ENCODE peak calls at places on chromosomes 5 and 9, in six cellular contexts. W, M, I, N, F and L are unnamed samples.
A peak's percentile ranks its signal among the peaks of the same experiment; 100 is the strongest.

GRCh38 chr9:90038778-90039177 is 434.0 kb downstream of the GADD45G start:
- DNase-seq in N (peak; percentile 41), W (no peak), F (no peak), M (no peak), I (no peak), L (peak; percentile 40)

GRCh38 chr9:98796364-98797101 is at the start of gene ANKS6:
- DNase-seq in N (peak; percentile 95), M (peak; percentile 68), I (peak; percentile 83), F (peak; percentile 66), W (peak; percentile 65), L (peak; percentile 85)

GRCh38 chr5:74762599-74762998 is 4.3 kb downstream of the GFM2 start:
- DNase-seq in M (peak; percentile 47), F (peak; percentile 83), W (peak; percentile 83), I (no peak), N (no peak), L (no peak)

GRCh38 chr5:95644351-95645042 is 2.1 kb upstream of the RFESD start:
- DNase-seq in I (peak; percentile 60), W (peak; percentile 65), M (peak; percentile 71), N (peak; percentile 48), F (peak; percentile 21), L (peak; percentile 23)

GRCh38 chr5:178624626-178625546 is 2.0 kb downstream of the CLK4 start:
- DNase-seq in I (no peak), W (peak; percentile 21), M (peak; percentile 39), F (no peak), N (no peak), L (no peak)

GRCh38 chr5:150615141-150615699 is 25.2 kb upstream of the SYNPO start:
- DNase-seq in M (no peak), F (no peak), N (no peak), W (peak; percentile 64), I (no peak), L (no peak)

GRCh38 chr9:87529666-87530065 is 32.0 kb downstream of the DAPK1 start:
- DNase-seq in N (no peak), M (no peak), F (peak; percentile 39), W (no peak), I (peak; percentile 43), L (no peak)

GRCh38 chr5:150318613-150319483 is 16.1 kb upstream of the ARSI start:
- DNase-seq in W (no peak), I (no peak), F (peak; percentile 41), N (no peak), M (peak; percentile 50), L (no peak)

GRCh38 chr5:53679261-53679660 is 118.8 kb downstream of the NDUFS4 start:
- DNase-seq in N (no peak), W (peak; percentile 49), I (no peak), F (peak; percentile 42), M (peak; percentile 5), L (no peak)

GRCh38 chr5:170332058-170332457 is 34.5 kb upstream of the LCP2 start:
- DNase-seq in M (no peak), I (no peak), W (no peak), N (no peak), F (no peak), L (no peak)

GRCh38 chr5:78627175-78627574 is 21.4 kb downstream of the LHFPL2 start:
- DNase-seq in W (no peak), I (no peak), F (no peak), M (no peak), N (no peak), L (no peak)

GRCh38 chr9:91302831-91303230 is 58.9 kb downstream of the AUH start:
- DNase-seq in F (peak; percentile 32), N (no peak), W (peak; percentile 93), M (peak; percentile 76), I (no peak), L (no peak)

GRCh38 chr9:128845186-128845931 is 15.8 kb upstream of the SPOUT1 start:
- DNase-seq in N (no peak), W (no peak), I (peak; percentile 62), F (peak; percentile 100), M (peak; percentile 6), L (no peak)

GRCh38 chr5:125326114-125326513 is 579.7 kb upstream of the ZNF608 start:
- DNase-seq in M (peak; percentile 82), F (no peak), I (no peak), N (no peak), W (peak; percentile 88), L (no peak)

GRCh38 chr5:90530736-90531487 is 1.5 kb upstream of the LYSMD3 start:
- DNase-seq in I (no peak), N (no peak), M (no peak), F (no peak), W (no peak), L (no peak)

DNA sequence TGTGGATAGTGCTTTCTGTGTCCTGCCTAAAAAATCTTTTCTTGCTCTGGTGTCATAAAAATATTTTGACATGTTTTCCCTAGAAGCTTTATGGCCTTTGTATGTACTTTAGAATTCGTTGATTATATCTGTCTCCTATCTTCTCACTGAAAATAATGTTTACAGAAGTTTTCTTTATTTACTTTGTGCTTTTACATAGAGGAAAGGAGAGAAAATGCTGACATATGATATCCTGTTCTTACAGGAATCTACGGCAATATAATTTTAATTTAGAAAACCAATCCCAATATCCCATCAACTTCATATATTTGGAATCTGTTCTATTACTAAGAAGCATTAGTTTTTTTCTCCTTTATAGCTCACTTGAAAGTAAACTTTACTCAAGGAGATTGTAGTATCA is 112.0 kb upstream of the EFNA5 start:
- DNase-seq in W (no peak), N (no peak), M (no peak), F (no peak), I (no peak), L (no peak)
- H3K14ac ChIP-seq in W (no peak overlapping the region), N (no peak overlapping the region), M (no peak overlapping the region), F (no peak overlapping the region), I (no peak overlapping the region), L (no peak overlapping the region)

DNA sequence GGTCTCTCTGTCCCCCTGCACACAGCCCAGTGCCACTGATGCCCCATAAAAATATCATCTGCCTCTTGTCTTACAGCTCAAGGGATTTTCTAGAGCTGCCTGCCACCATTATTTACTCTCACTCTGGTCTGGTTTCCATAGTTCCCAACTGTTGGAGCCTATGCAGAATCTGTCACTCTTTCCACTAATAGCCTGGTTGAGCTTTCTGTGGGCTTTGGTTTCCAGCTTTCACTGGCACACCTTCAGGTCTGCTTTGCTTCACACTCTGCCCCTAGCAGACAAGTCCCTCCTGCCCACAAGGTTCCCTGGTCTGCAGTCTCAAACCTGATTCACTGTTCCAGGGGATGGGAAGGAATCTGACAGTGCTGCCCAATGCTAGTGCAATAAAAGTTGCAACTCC is 103.0 kb upstream of the FTMT start:
- DNase-seq in I (no peak), W (no peak), M (peak; percentile 4), F (no peak), N (no peak), L (no peak)
- H2BK120ac ChIP-seq in I (no peak overlapping the region), W (no peak overlapping the region), M (no peak overlapping the region), F (no peak overlapping the region), N (no peak overlapping the region), L (no peak overlapping the region)

GRCh38 chr5:94433393-94434149 is 184.8 kb downstream of the KIAA0825 start:
- DNase-seq in N (no peak), W (peak; percentile 64), M (peak; percentile 81), I (no peak), F (peak; percentile 34), L (no peak)
- H3K14ac ChIP-seq in N (no peak overlapping the region), W (no peak overlapping the region), M (no peak overlapping the region), I (no peak overlapping the region), F (no peak overlapping the region), L (no peak overlapping the region)

GRCh38 chr5:116856271-116856670 is 281.6 kb upstream of the SEMA6A start:
- DNase-seq in F (no peak), I (no peak), N (no peak), M (no peak), W (no peak), L (no peak)

GRCh38 chr5:116859666-116860320 is 285.2 kb upstream of the SEMA6A start:
- DNase-seq in F (no peak), M (peak; percentile 77), N (no peak), I (no peak), W (no peak), L (no peak)

GRCh38 chr5:116861097-116861496 is 286.5 kb upstream of the SEMA6A start:
- DNase-seq in I (no peak), F (no peak), M (no peak), N (no peak), W (no peak), L (no peak)

GRCh38 chr5:116861662-116862061 is 287.0 kb upstream of the SEMA6A start:
- DNase-seq in M (peak; percentile 39), I (no peak), W (no peak), N (no peak), F (no peak), L (no peak)

GRCh38 chr5:116858705-116859333 is 284.2 kb upstream of the SEMA6A start:
- DNase-seq in W (no peak), M (peak; percentile 8), F (no peak), I (no peak), N (no peak), L (no peak)
- H2BK120ac ChIP-seq in W (no peak overlapping the region), M (no peak overlapping the region), F (peak overlapping the region; percentile 97), I (no peak overlapping the region), N (peak overlapping the region; percentile 16), L (no peak overlapping the region)

DNA sequence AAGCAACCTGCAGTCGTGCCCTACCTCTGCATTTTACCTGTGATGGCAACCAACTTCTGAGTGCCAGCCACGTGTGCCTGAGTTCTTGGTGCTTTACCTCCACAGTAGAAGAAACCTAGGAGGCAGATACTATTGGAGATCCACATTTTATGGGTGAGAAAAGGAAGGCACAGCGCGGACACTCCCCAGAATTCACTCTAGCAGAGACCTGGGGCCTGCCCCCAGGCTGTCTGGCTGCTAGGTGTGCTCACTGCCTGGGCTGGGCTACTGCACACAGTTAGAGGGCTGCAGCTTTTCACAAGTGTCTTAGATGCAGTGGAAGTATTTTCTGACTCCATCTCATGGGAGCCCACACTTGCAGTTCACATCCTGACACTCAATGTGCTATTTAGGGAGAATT is 598.8 kb upstream of the ADAMTS16 start:
- DNase-seq in I (no peak), W (no peak), M (no peak), N (no peak), F (no peak), L (no peak)
- H3K14ac ChIP-seq in I (no peak overlapping the region), W (no peak overlapping the region), M (no peak overlapping the region), N (no peak overlapping the region), F (no peak overlapping the region), L (no peak overlapping the region)